ENCODE peak calls at places on chromosomes 7 and 10, in ten cellular contexts. I is esophagus muscularis mucosa, D is transverse colon, L is lower leg skin, U is sigmoid colon, R is heart left ventricle, A is tibial nerve, P is NB4, F is body of pancreas, X is GM12891. T is an unnamed sample.

GRCh38 chr7:112103246-112103645 is 103.0 kb downstream of the DOCK4 start:
- DNase-seq in U (no peak), R (no peak), L (no peak), F (no peak), D (peak; percentile 45), I (no peak), A (no peak), X (no peak), P (peak; percentile 54), T (no peak)

GRCh38 chr7:48053823-48054222 is 18.5 kb downstream of the C7orf57 start:
- DNase-seq in I (no peak), R (no peak), P (no peak), A (no peak), F (no peak), X (no peak), D (no peak), U (no peak), L (no peak), T (no peak)

GRCh38 chr7:22858640-22859561 is 36.3 kb upstream of the TOMM7 start:
- DNase-seq in P (peak; percentile 81), D (no peak), L (no peak), R (no peak), X (no peak), F (no peak), A (no peak), I (no peak), U (no peak), T (no peak)

GRCh38 chr7:134739362-134739761 is 40.1 kb upstream of the CALD1 start:
- DNase-seq in A (no peak), U (no peak), F (no peak), D (no peak), R (no peak), L (no peak), P (no peak), X (no peak), I (no peak), T (no peak)

GRCh38 chr7:51369746-51370145 is 53.1 kb upstream of the COBL start:
- DNase-seq in D (no peak), F (no peak), R (no peak), A (no peak), X (no peak), P (peak; percentile 21), L (no peak), U (no peak), I (no peak), T (no peak)

GRCh38 chr10:84012831-84013458 is 126.4 kb upstream of the GHITM start:
- DNase-seq in X (no peak), L (no peak), I (no peak), F (no peak), A (no peak), D (no peak), P (peak; percentile 21), R (no peak), U (no peak), T (no peak)

GRCh38 chr10:103395754-103396066 is 565 bp downstream of the ATP5MK start:
- DNase-seq in F (no peak), A (no peak), U (no peak), P (no peak), X (no peak), L (peak; percentile 57), D (peak; percentile 25), R (no peak), I (no peak), T (no peak)

GRCh38 chr7:33933611-33934281 is 28.4 kb downstream of the BMPER start:
- DNase-seq in X (no peak), F (no peak), A (no peak), U (no peak), P (no peak), I (no peak), R (no peak), D (no peak), L (no peak), T (no peak)

GRCh38 chr10:115093286-115093775 is at the start of gene ATRNL1:
- DNase-seq in R (peak; percentile 36), X (peak; percentile 45), D (peak; percentile 8), P (no peak), F (peak; percentile 62), L (no peak), I (no peak), U (peak; percentile 65), A (no peak), T (no peak)

GRCh38 chr10:3527144-3527543 is 257.9 kb downstream of the KLF6 start:
- DNase-seq in A (no peak), R (no peak), D (no peak), F (no peak), L (no peak), X (no peak), U (no peak), I (no peak), P (no peak), T (no peak)

GRCh38 chr10:80144302-80145131 is 12.0 kb downstream of the PLAC9 start:
- DNase-seq in U (no peak), I (no peak), P (peak; percentile 29), X (no peak), R (no peak), F (peak; percentile 55), A (no peak), D (peak; percentile 73), L (peak; percentile 87), T (no peak)

DNA sequence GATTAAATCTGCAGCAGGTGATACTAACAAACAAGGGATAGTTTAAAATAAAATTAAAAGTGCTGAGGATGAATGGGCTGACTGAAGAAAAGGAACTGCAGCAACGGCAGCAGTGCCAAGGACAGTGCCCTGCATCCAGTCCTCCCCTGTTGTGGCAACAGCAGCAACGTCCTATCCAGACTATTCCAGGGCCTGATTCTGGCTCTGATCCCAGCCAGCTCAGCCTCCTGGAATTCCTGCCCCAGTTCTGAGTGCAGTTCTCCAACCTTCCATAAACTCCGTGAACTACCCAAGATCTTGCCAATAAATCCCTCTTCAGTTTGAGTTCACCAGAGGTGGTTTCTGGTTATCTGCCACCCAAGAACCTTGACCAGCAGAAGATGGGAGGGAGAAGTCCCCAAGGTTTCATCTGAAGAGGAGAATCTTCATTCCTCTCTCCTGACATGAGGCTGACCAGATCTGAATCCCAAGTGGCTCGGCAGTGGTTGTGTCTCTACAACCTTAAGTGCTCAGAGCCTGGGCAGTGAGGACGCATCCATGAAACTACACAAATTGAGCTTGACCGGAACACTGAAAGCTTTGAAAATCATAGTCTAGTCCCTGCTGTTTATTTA is 115.8 kb downstream of the SORBS1 start:
- DNase-seq in P (no peak), L (peak; percentile 89), F (peak; percentile 82), A (peak; percentile 63), X (no peak), D (peak; percentile 69), R (peak; percentile 88), U (peak; percentile 94), I (no peak), T (peak; percentile 62)
- TF ChIP-seq POLR2A in P (no peak), L (no peak), F (no peak), A (no peak), X (no peak), D (no peak), R (no peak), U (no peak), I (no peak), T (no peak)

GRCh38 chr7:99679032-99679399 is 780 bp downstream of the CYP3A5 start:
- DNase-seq in U (no peak), X (no peak), D (peak; percentile 65), R (no peak), P (peak; percentile 41), I (no peak), A (no peak), F (peak; percentile 48), L (no peak), T (no peak)

GRCh38 chr7:99677013-99677412 is 2.8 kb downstream of the CYP3A5 start:
- DNase-seq in U (no peak), R (no peak), L (no peak), F (no peak), D (no peak), P (no peak), I (no peak), A (no peak), X (no peak), T (no peak)

GRCh38 chr7:99677646-99678045 is 2.1 kb downstream of the CYP3A5 start:
- DNase-seq in F (peak; percentile 34), A (no peak), X (no peak), R (no peak), D (no peak), P (no peak), L (no peak), I (no peak), U (no peak), T (no peak)

GRCh38 chr7:99674995-99675742 is 4.6 kb downstream of the CYP3A5 start:
- DNase-seq in A (no peak), F (no peak), P (no peak), L (no peak), D (no peak), I (no peak), R (no peak), U (no peak), X (no peak), T (no peak)

GRCh38 chr7:99679400-99680191 is at the start of gene CYP3A5:
- DNase-seq in R (no peak), I (no peak), D (peak; percentile 85), U (peak; percentile 73), A (no peak), F (peak; percentile 86), L (no peak), P (peak; percentile 18), X (no peak), T (no peak)
- TF ChIP-seq POLR2A in R (no peak), I (no peak), D (peak; percentile 98), U (peak; percentile 72), A (no peak), F (peak; percentile 97), L (no peak), P (no peak), X (no peak), T (no peak)

GRCh38 chr7:118286131-118286530 is 61.6 kb downstream of the ANKRD7 start:
- DNase-seq in L (no peak), P (peak; percentile 74), U (no peak), F (no peak), I (no peak), X (no peak), R (no peak), A (no peak), D (no peak), T (no peak)
- TF ChIP-seq POLR2A in L (no peak), P (no peak), U (no peak), F (no peak), I (no peak), X (no peak), R (no peak), A (no peak), D (no peak), T (no peak)

DNA sequence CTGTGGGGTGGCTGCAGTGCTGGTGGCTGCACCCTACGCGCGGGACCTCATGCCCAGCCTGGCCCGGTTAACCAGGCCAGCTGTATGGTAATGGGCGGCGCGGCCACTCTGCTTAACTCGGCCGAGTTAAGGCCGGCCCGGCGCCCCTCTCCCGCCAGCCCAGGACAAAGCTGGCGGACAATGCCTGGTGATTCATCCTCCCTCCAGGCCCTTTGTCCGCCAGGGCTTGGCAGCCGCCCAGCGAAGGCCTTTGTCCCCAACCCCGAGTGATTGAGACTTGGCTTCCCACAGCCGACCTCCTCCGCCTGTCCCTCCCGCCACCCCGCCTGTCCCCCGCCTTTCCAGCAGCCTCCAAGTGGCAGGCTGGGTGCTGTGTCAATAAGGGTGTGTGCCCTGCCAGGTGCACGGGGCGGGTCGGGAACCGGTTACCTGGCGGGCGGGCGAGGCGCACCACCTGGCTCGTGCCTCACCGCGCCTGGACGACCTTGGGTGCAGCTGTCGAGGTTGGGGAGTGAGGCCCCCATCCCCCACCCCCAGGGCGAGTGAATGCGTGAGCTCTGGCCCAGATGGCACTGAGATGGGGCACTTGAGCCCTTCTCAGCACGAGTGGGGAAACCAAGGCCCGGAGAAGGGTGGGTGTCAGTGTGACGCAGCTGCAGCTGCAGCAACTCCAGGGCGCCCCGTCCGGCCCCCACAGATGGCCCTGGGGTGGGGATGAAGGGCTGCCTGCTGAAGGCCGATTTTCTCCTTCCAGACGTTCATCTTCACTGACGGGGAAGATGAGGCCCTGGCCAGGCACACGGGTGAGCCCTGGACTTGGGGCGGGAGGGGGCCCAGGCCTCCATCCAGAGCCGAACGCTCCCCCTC is 4.6 kb downstream of the LFNG start:
- DNase-seq in D (peak; percentile 95), A (no peak), P (no peak), I (no peak), U (no peak), X (no peak), R (peak; percentile 89), L (peak; percentile 96), F (peak; percentile 98), T (no peak)
- TF ChIP-seq POLR2A in D (peak; percentile 72), A (no peak), P (no peak), I (no peak), U (peak; percentile 8), X (no peak), R (no peak), L (no peak), F (peak; percentile 70), T (no peak)

T was measured in ovary.